ENCODE peak calls at places on chromosomes 2 and 18, in nine cellular contexts. N, V, D, C, O, X, Z, A and K are unnamed samples.

GRCh38 chr2:72576861-72577260 is 249.0 kb downstream of the EXOC6B start:
- DNase-seq in A (peak; percentile 6), Z (no peak), C (no peak), V (no peak), D (no peak), X (no peak), O (no peak), N (peak; percentile 44), K (no peak)

GRCh38 chr2:144201126-144201525 is 318.8 kb downstream of the ZEB2 start:
- DNase-seq in V (no peak), A (no peak), D (no peak), X (no peak), Z (no peak), O (no peak), N (no peak), C (no peak), K (no peak)

GRCh38 chr18:33588361-33588760 is 10.3 kb downstream of the ASXL3 start:
- DNase-seq in D (no peak), N (no peak), Z (no peak), V (no peak), O (no peak), C (no peak), A (no peak), X (no peak), K (no peak)

GRCh38 chr2:101617188-101617587 is 80.3 kb upstream of the MAP4K4 start:
- DNase-seq in C (no peak), N (peak; percentile 85), V (peak; percentile 42), X (no peak), A (peak; percentile 83), D (no peak), O (no peak), Z (no peak), K (no peak)

GRCh38 chr2:205403244-205403845 is 279.0 kb upstream of the NRP2 start:
- DNase-seq in X (no peak), Z (no peak), O (no peak), N (peak; percentile 72), C (no peak), A (peak; percentile 82), D (no peak), V (peak; percentile 65), K (no peak)

GRCh38 chr18:52174220-52174619 is 165.8 kb upstream of the DCC start:
- DNase-seq in C (no peak), O (no peak), A (no peak), D (no peak), X (no peak), V (no peak), N (no peak), Z (no peak), K (no peak)

GRCh38 chr18:7757175-7757574 is 190.1 kb downstream of the PTPRM start:
- DNase-seq in V (no peak), Z (no peak), X (no peak), A (peak; percentile 56), C (no peak), D (no peak), N (no peak), O (no peak), K (no peak)

GRCh38 chr18:41973989-41974388 is 19.0 kb downstream of the PIK3C3 start:
- DNase-seq in D (no peak), Z (no peak), X (no peak), O (no peak), C (no peak), V (no peak), A (no peak), N (no peak), K (no peak)

GRCh38 chr2:36163520-36164239 is 191.9 kb upstream of the CRIM1 start:
- DNase-seq in C (no peak), D (no peak), V (no peak), A (no peak), N (no peak), O (no peak), Z (no peak), X (no peak), K (no peak)

GRCh38 chr2:196266855-196267254 is 95.5 kb upstream of the STK17B start:
- DNase-seq in O (no peak), D (no peak), Z (no peak), X (no peak), C (no peak), V (no peak), A (no peak), N (no peak), K (no peak)

GRCh38 chr2:23599691-23600090 is 214.7 kb downstream of the KLHL29 start:
- DNase-seq in D (no peak), N (no peak), C (no peak), A (no peak), Z (no peak), O (no peak), X (no peak), V (no peak), K (no peak)

GRCh38 chr2:207926133-207927076 is 98.9 kb downstream of the PLEKHM3 start:
- DNase-seq in A (peak; percentile 83), N (peak; percentile 52), Z (no peak), D (peak; percentile 67), C (peak; percentile 33), O (no peak), V (peak; percentile 45), X (no peak), K (no peak)

GRCh38 chr2:63569740-63570139 is 18.5 kb downstream of the WDPCP start:
- DNase-seq in C (no peak), Z (no peak), O (no peak), N (no peak), A (no peak), V (no peak), X (no peak), D (no peak), K (no peak)

GRCh38 chr18:35371412-35372195 is 5.5 kb downstream of the ZNF396 start:
- DNase-seq in V (no peak), N (peak; percentile 47), Z (no peak), O (no peak), D (no peak), X (no peak), A (peak; percentile 88), C (no peak), K (no peak)

GRCh38 chr2:30912056-30912455 is 104.8 kb upstream of the CAPN13 start:
- DNase-seq in O (no peak), X (no peak), A (no peak), N (no peak), C (no peak), V (no peak), D (no peak), Z (no peak), K (no peak)
- H3K4me3 ChIP-seq in O (no peak overlapping the region), X (no peak overlapping the region), A (no peak overlapping the region), N (no peak overlapping the region), C (no peak overlapping the region), V (no peak overlapping the region), D (no peak overlapping the region), Z (no peak overlapping the region), K (no peak overlapping the region)

DNA sequence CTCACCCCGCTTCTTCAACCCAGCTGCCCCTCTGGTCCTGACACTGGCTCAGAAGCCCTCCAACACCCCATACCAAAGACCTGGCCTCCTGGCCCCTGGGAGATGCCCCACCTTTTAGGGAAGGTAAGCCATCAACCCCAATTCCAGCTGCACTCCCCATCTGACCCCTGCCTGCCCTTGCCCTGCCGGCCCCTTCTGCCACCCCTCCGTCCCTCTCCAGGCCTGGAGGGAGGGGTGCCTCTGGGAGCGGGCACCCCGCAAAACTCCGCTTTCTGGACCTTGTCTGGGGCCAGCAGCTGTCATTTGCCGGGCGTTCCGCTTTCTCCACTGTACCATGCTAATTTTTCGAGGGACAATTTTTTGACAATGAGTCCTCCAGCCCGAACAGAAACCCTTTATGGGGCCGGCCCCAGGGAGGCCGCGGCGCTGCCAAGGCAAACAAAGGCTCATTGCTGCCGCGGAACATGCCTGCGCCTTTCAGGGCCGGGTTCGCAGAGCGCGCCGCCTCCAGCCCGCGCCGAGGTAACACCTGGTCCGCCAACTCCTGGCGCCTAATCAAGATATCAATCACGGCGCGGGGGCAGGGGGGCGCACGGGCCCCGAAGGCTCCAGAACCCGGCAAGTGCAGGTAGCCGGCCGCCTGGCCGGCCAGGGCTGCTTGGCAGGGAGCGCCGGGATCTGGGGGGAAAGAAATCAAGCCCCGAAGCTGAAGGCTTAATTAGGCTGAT is 96.0 kb downstream of the INHBB start:
- DNase-seq in Z (no peak), D (peak; percentile 78), V (no peak), X (peak; percentile 92), C (peak; percentile 46), O (peak; percentile 40), N (peak; percentile 38), A (no peak), K (no peak)
- H3K4me3 ChIP-seq in Z (no peak overlapping the region), D (peak overlapping the region; percentile 41), V (peak overlapping the region; percentile 29), X (peak overlapping the region; percentile 55), C (peak overlapping the region; percentile 25), O (no peak overlapping the region), N (peak overlapping the region; percentile 15), A (no peak overlapping the region), K (peak overlapping the region; percentile 71)

GRCh38 chr2:227818569-227819397 is 5.1 kb downstream of the CCL20 start:
- DNase-seq in A (no peak), V (no peak), O (peak; percentile 64), C (peak; percentile 39), X (no peak), D (peak; percentile 88), Z (no peak), N (no peak), K (peak; percentile 34)
- H3K4me3 ChIP-seq in A (no peak overlapping the region), V (no peak overlapping the region), O (no peak overlapping the region), C (no peak overlapping the region), X (no peak overlapping the region), D (no peak overlapping the region), Z (no peak overlapping the region), N (no peak overlapping the region), K (peak overlapping the region; percentile 5)

DNA sequence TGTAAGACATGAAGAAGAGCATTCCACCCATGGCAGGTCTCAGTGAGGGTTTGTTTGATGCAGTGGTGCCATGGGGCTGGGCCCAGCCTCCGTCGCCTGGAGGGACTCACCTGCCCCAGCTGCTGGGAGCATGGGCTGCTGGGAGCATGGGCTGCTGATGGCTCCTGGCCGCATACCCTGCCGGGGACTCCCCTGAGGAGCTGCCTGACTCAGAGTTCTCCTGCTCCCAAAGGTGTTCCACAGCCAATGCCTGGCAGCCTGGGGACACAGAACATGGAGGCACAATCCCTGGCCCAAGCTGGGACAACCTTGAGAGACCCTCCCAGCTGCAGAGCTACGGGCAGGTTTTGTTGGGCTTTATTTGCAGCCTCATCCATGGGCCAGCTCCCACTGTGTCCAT is 108.4 kb downstream of the COPS8 start:
- DNase-seq in X (no peak), Z (no peak), O (no peak), A (no peak), D (no peak), V (no peak), N (no peak), C (no peak), K (no peak)
- H3K4me3 ChIP-seq in X (no peak overlapping the region), Z (no peak overlapping the region), O (no peak overlapping the region), A (no peak overlapping the region), D (no peak overlapping the region), V (no peak overlapping the region), N (no peak overlapping the region), C (no peak overlapping the region), K (no peak overlapping the region)